ENCODE peak calls at places on chromosome 20, in six cellular contexts. W is left ventricle myocardium inferior, O is mammary epithelial cell, U is upper lobe of right lung, I is left lung, R is GM12878. Y is an unnamed sample. For H3K27me3, the result is how much of the 10 kb centered on the place peaks cover.

GRCh38 chr20:38460040-38460623 is 12.5 kb upstream of the RALGAPB start:
- DNase-seq in R (no peak), I (no peak), W (no peak), U (no peak), O (peak), Y (peak)

GRCh38 chr20:4153251-4153650 is 137.9 kb upstream of the RNF24 start:
- DNase-seq in U (peak), O (no peak), I (no peak), W (no peak), R (no peak), Y (no peak)

GRCh38 chr20:3383878-3384495 is 23.5 kb downstream of the DNAAF9 start:
- DNase-seq in O (no peak), W (no peak), R (no peak), U (no peak), I (no peak), Y (no peak)

GRCh38 chr20:53660947-53661381 is 67.3 kb upstream of the ZNF217 start:
- DNase-seq in O (no peak), R (no peak), U (no peak), W (no peak), I (no peak), Y (no peak)

GRCh38 chr20:63567382-63568169 is 6.5 kb downstream of the HELZ2 start:
- DNase-seq in R (peak), U (peak), W (no peak), I (peak), O (no peak), Y (peak)

GRCh38 chr20:63033635-63034510 is 27.1 kb upstream of the BHLHE23 start:
- DNase-seq in O (no peak), I (peak), W (peak), U (peak), R (no peak), Y (no peak)

GRCh38 chr20:21127201-21127981 is 1.5 kb downstream of the KIZ start:
- DNase-seq in W (no peak), R (no peak), U (no peak), I (no peak), O (no peak), Y (no peak)

GRCh38 chr20:62860924-62861691 is 514 bp downstream of the TCFL5 start:
- DNase-seq in I (peak), O (no peak), R (no peak), W (no peak), U (peak), Y (no peak)

GRCh38 chr20:37364927-37365272 is 19.0 kb downstream of the SRC start:
- DNase-seq in O (no peak), W (no peak), U (no peak), R (no peak), I (no peak), Y (no peak)

GRCh38 chr20:33832113-33832853 is 21.1 kb downstream of the CHMP4B start:
- DNase-seq in W (no peak), I (no peak), U (no peak), R (no peak), O (no peak), Y (no peak)

GRCh38 chr20:7984192-7984591 is 35.4 kb downstream of the TMX4 start:
- DNase-seq in U (no peak), W (no peak), I (no peak), O (no peak), R (no peak), Y (no peak)

GRCh38 chr20:21156266-21156665 is 30.4 kb downstream of the KIZ start:
- DNase-seq in R (no peak), O (peak), I (no peak), U (no peak), W (no peak), Y (no peak)

GRCh38 chr20:41366546-41367392 is at the start of gene EMILIN3:
- DNase-seq in O (no peak), W (no peak), U (no peak), I (no peak), R (no peak), Y (no peak)

GRCh38 chr20:48599748-48600469 is 227.9 kb downstream of the PREX1 start:
- DNase-seq in O (no peak), R (no peak), I (no peak), U (peak), W (no peak), Y (no peak)

GRCh38 chr20:23119456-23120216 is 33.5 kb upstream of the CD93 start:
- DNase-seq in R (no peak), I (no peak), U (peak), W (no peak), O (no peak), Y (peak)

GRCh38 chr20:9375221-9375681 is 139.1 kb upstream of the LAMP5 start:
- DNase-seq in W (no peak), R (no peak), I (no peak), U (no peak), O (no peak), Y (no peak)

GRCh38 chr20:22584630-22584921 is 204 bp upstream of the FOXA2 start:
- DNase-seq in R (no peak), O (no peak), W (no peak), I (peak), U (no peak), Y (no peak)

GRCh38 chr20:21510414-21510971 is 3.4 kb downstream of the NKX2-2 start:
- DNase-seq in U (no peak), I (peak), W (no peak), O (no peak), R (no peak), Y (no peak)

GRCh38 chr20:63497946-63498935 is 642 bp downstream of the EEF1A2 start:
- DNase-seq in W (peak), I (peak), O (peak), R (no peak), U (peak), Y (no peak)

GRCh38 chr20:13008761-13009681 is at the start of gene SPTLC3:
- DNase-seq in U (no peak), R (no peak), O (peak), I (no peak), W (no peak), Y (no peak)

GRCh38 chr20:50342638-50343102 is 152.0 kb downstream of the CEBPB start:
- DNase-seq in I (no peak), U (no peak), W (no peak), O (no peak), R (no peak), Y (no peak)

GRCh38 chr20:37475258-37475657 is 45.8 kb upstream of the NNAT start:
- DNase-seq in O (no peak), R (no peak), I (no peak), U (no peak), W (no peak), Y (no peak)

GRCh38 chr20:56437196-56437960 is 25.3 kb downstream of the CASS4 start:
- DNase-seq in O (no peak), U (no peak), W (no peak), R (no peak), I (no peak), Y (no peak)

GRCh38 chr20:38231786-38232130 is 28.8 kb downstream of the KIAA1755 start:
- DNase-seq in W (peak), R (no peak), O (no peak), I (no peak), U (no peak), Y (no peak)

GRCh38 chr20:10271470-10272219 is 53.0 kb downstream of the SNAP25 start:
- DNase-seq in I (peak), R (no peak), W (no peak), U (no peak), O (no peak), Y (no peak)

GRCh38 chr20:33015114-33015491 is 7.6 kb downstream of the BPIFB2 start:
- DNase-seq in R (no peak), W (no peak), U (no peak), I (no peak), O (no peak), Y (no peak)

GRCh38 chr20:9093203-9093962 is 24.5 kb downstream of the PLCB4 start:
- DNase-seq in R (no peak), U (no peak), W (no peak), I (no peak), O (no peak), Y (no peak)

GRCh38 chr20:64230461-64231145 is 24.9 kb upstream of the PCMTD2 start:
- DNase-seq in O (no peak), W (no peak), R (no peak), I (peak), U (no peak), Y (no peak)

GRCh38 chr20:33660035-33660684 is 2.0 kb upstream of the C20orf144 start:
- DNase-seq in R (no peak), O (no peak), U (no peak), W (no peak), I (peak), Y (no peak)

GRCh38 chr20:13007596-13007995 is 1.2 kb upstream of the SPTLC3 start:
- DNase-seq in I (no peak), O (no peak), R (no peak), U (no peak), W (no peak), Y (no peak)

GRCh38 chr20:16064991-16065707 is 508.1 kb downstream of the KIF16B start:
- DNase-seq in U (no peak), R (no peak), O (no peak), W (no peak), I (no peak), Y (no peak)

GRCh38 chr20:11454966-11455799 is 462.5 kb upstream of the BTBD3 start:
- DNase-seq in I (no peak), O (peak), U (no peak), R (no peak), W (no peak), Y (no peak)

GRCh38 chr20:20711413-20711812 is 1.0 kb downstream of the RALGAPA2 start:
- DNase-seq in U (no peak), O (peak), R (no peak), W (no peak), I (no peak), Y (peak)

GRCh38 chr20:24370249-24370648 is 99.2 kb upstream of the SYNDIG1 start:
- DNase-seq in R (no peak), I (no peak), W (no peak), U (no peak), O (no peak), Y (no peak)

GRCh38 chr20:24366605-24367004 is 102.8 kb upstream of the SYNDIG1 start:
- DNase-seq in W (no peak), U (no peak), I (no peak), O (no peak), R (no peak), Y (no peak)

GRCh38 chr20:24365685-24366084 is 103.7 kb upstream of the SYNDIG1 start:
- DNase-seq in W (no peak), O (no peak), U (no peak), R (no peak), I (no peak), Y (no peak)

GRCh38 chr20:24370911-24371695 is 98.3 kb upstream of the SYNDIG1 start:
- DNase-seq in U (no peak), W (no peak), I (no peak), R (no peak), O (no peak), Y (no peak)

GRCh38 chr20:24368253-24368652 is 101.2 kb upstream of the SYNDIG1 start:
- DNase-seq in R (no peak), O (no peak), U (no peak), W (no peak), I (no peak), Y (no peak)
- H3K27me3 ChIP-seq in R (under half), O (under half), U (under half), W (under half), I (under half), Y (under half)

GRCh38 chr20:1334761-1335160 is 5.8 kb upstream of the SDCBP2 start:
- DNase-seq in R (no peak), U (no peak), O (peak), I (no peak), W (no peak), Y (peak)
- TF ChIP-seq CTCF in R (no peak), U (no peak), O (no peak), I (no peak), W (no peak), Y (peak)

GRCh38 chr20:44581515-44581914 is 864 bp upstream of the PKIG start:
- DNase-seq in R (no peak), W (no peak), O (no peak), U (no peak), I (no peak), Y (no peak)

GRCh38 chr20:44584103-44584690 is 1.8 kb downstream of the PKIG start:
- DNase-seq in R (no peak), O (no peak), U (no peak), W (no peak), I (no peak), Y (no peak)

GRCh38 chr20:44583179-44583578 is 800 bp downstream of the PKIG start:
- DNase-seq in I (no peak), W (no peak), U (no peak), R (no peak), O (no peak), Y (no peak)

GRCh38 chr20:44580581-44581268 is 1.7 kb upstream of the PKIG start:
- DNase-seq in U (no peak), O (no peak), I (no peak), W (no peak), R (no peak), Y (no peak)

GRCh38 chr20:44582321-44583025 is at the start of gene PKIG:
- DNase-seq in W (no peak), R (no peak), U (no peak), I (no peak), O (peak), Y (no peak)
- H3K4me3 ChIP-seq in W (peak), R (peak), U (peak), I (peak), O (no peak), Y (no peak)

DNA sequence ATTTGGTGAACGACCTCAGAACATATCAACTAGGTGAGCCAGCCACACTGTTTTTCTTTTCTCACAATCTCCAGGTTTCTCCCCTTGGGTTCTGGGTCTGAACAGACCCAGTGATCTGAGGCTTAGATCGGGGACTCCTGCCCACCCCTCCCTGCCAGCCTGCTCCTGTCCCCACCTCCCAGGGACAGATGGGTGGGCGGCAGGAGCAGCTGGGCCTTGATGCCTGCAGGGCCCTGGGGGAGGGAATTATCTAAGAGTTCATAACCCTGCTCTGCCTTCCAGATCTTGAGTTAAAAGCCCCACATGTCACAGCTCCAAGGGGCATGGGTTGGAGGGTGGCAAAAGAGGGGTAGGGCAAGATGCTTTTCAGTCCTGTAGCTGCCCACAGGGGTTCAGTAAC is 5.2 kb upstream of the XKR7 start:
- DNase-seq in I (no peak), U (no peak), W (no peak), O (no peak), R (no peak), Y (no peak)
- H3K27me3 ChIP-seq in I (half or more), U (under half), W (half or more), O (under half), R (under half), Y (under half)

GRCh38 chr20:25083141-25083772 is 1.3 kb upstream of the VSX1 start:
- DNase-seq in I (peak), U (no peak), O (no peak), R (no peak), W (no peak), Y (no peak)

GRCh38 chr20:25082498-25082873 is 545 bp upstream of the VSX1 start:
- DNase-seq in W (no peak), R (no peak), I (no peak), U (no peak), O (no peak), Y (no peak)

GRCh38 chr20:25085756-25086495 is 4.0 kb upstream of the VSX1 start:
- DNase-seq in U (no peak), O (no peak), R (no peak), W (no peak), I (no peak), Y (no peak)

GRCh38 chr20:25084616-25085187 is 2.8 kb upstream of the VSX1 start:
- DNase-seq in R (no peak), W (no peak), I (peak), U (no peak), O (no peak), Y (no peak)

DNA sequence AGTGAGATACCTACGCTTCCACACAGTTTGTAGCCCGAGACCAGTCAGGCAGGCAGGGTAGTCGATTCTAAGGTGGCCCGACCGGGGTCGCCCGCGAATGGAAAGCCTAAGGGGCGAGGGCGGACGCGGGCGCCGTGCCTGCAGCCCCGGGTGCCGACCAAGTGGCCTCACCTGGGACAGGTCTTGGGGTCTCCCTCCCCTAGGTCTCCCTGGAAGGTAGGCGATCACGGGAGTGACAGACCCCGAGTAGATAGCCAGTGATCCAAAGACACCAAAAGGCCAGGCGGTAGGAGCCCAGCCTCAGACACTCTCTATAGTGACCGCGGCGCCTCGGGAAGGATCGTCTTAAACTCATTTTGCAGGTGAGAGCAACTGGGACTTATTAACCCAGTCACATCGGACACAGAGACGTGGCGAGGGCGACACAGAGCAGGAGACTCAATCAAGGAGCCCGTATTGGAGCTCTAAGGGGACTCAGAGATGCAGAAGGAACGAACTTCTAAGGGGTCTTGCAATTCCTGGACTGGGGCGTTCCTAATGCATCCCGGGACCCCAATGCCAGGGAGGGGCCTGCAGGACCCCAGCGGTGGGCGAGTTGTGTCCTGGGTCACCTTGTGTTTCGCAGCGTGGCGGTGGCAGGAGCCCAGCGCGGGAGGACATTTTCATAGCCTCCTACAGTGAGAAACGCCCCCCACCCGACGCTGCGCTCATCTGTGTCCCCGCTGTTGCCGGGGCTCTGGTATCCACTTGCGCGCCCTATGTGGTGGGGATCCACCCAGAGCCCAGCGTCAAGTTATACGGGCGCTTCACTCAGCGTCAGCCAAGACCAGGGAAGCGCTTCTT is 2.1 kb upstream of the VSX1 start:
- DNase-seq in O (no peak), U (no peak), W (no peak), R (no peak), I (peak), Y (no peak)
- TF ChIP-seq CTCF in O (no peak), U (peak), W (peak), R (no peak), I (no peak), Y (no peak)

DNA sequence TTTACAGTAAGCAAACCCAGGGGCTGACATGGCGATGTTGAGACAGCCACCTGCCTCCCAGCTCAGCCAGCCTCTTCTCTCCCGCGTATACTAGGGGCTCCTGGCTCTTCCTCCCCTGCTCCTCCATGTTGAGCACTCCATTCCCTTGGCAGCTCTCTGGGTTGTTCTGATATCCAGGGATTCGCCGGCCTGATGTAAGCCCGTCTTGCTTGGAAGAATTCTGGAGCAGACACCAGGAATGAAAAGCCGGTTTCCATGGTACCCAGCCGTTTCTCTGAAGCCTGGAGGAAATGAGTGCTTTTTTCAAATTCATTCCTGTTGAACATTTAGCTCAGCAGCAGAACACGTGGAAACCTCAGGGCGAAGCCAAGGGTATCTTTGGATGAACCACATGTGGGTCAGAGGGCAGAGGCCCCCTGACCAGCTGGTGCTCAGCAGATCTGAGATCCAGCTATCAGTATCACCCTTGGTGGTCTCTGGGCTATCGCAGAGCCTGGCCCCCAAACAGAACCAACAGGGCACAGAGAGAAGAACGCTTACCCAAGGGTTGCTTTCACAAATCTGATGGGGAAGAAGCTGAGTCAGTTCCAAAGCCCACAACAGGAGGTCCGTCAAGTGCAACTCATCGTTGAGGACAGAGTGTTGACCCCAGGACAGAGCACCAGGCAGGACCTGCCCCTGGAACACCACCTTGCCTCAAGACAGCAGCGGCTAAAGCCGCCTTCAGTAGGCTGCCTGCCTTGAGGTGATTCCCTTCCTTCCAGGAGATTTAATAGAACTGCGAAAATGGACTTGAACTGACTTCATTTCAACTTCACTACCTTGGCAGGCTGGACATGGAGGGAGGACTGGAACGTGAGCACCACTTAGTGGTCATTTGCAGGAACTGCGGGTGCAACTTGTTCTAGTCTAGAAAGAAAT is 96.1 kb upstream of the RIN2 start:
- DNase-seq in R (no peak), W (peak), U (no peak), I (no peak), O (peak), Y (peak)
- H3K4me3 ChIP-seq in R (no peak), W (no peak), U (no peak), I (no peak), O (no peak), Y (no peak)

GRCh38 chr20:46171476-46171875 is 53.4 kb downstream of the CD40 start:
- DNase-seq in I (no peak), W (no peak), R (no peak), U (no peak), O (no peak), Y (no peak)
- H3K27me3 ChIP-seq in I (half or more), W (half or more), R (under half), U (half or more), O (under half), Y (under half)

GRCh38 chr20:57573893-57574292 is 13.0 kb downstream of the PCK1 start:
- DNase-seq in R (no peak), O (no peak), W (no peak), I (no peak), U (no peak), Y (no peak)
- TF ChIP-seq CTCF in R (no peak), O (no peak), W (no peak), I (no peak), U (peak), Y (no peak)

Y was measured in HL-60.